ENCODE peak calls at places on chromosomes 5 and 9, in nine cellular contexts. M is stomach, D is NCI-H1417, S is fibroblast of pulmonary artery, C is mucosa of descending colon, L is tibial artery, A is NCI-H1930, T is IMR-90, H is anterior cingulate cortex. F is an unnamed sample.
A peak's percentile ranks its signal among the peaks of the same experiment; 100 is the strongest.

GRCh38 chr9:96460470-96460869 is 10.5 kb downstream of the HABP4 start:
- DNase-seq in M (no peak), D (no peak), S (no peak), C (no peak), L (no peak), A (no peak), T (peak; percentile 10), H (no peak), F (no peak)

GRCh38 chr5:178790371-178790770 is 59.9 kb upstream of the ZNF354A start:
- DNase-seq in M (no peak), D (no peak), S (no peak), C (no peak), L (peak; percentile 24), A (no peak), T (no peak), H (no peak), F (no peak)

GRCh38 chr5:42526179-42526578 is 102.9 kb downstream of the GHR start:
- DNase-seq in M (no peak), D (no peak), S (no peak), C (no peak), L (no peak), A (no peak), T (no peak), H (no peak), F (no peak)

GRCh38 chr5:127820910-127821553 is 117.8 kb downstream of the CCDC192 start:
- DNase-seq in M (no peak), D (no peak), S (peak; percentile 22), C (no peak), L (no peak), A (no peak), T (peak; percentile 79), H (no peak), F (no peak)

GRCh38 chr5:59698207-59698606 is 195.3 kb downstream of the PDE4D start:
- DNase-seq in M (no peak), D (no peak), S (no peak), C (no peak), L (no peak), A (no peak), T (no peak), H (no peak), F (no peak)

GRCh38 chr9:73095425-73095824 is 56.2 kb upstream of the ANXA1 start:
- DNase-seq in M (no peak), D (no peak), S (no peak), C (no peak), L (no peak), A (no peak), T (no peak), H (no peak), F (no peak)

GRCh38 chr5:135319458-135319857 is 79.6 kb downstream of the MACROH2A1 start:
- DNase-seq in M (peak; percentile 24), D (no peak), S (no peak), C (no peak), L (peak; percentile 33), A (no peak), T (no peak), H (no peak), F (no peak)

GRCh38 chr5:142290574-142291299 is 34.1 kb downstream of the SPRY4 start:
- DNase-seq in M (no peak), D (peak; percentile 59), S (peak; percentile 42), C (no peak), L (no peak), A (no peak), T (peak; percentile 20), H (no peak), F (no peak)

GRCh38 chr5:170287532-170287931 is 10.0 kb downstream of the LCP2 start:
- DNase-seq in M (no peak), D (no peak), S (peak; percentile 39), C (no peak), L (peak; percentile 79), A (no peak), T (no peak), H (no peak), F (no peak)

GRCh38 chr9:37534412-37534811 is 41.8 kb downstream of the FBXO10 start:
- DNase-seq in M (no peak), D (no peak), S (no peak), C (no peak), L (no peak), A (no peak), T (no peak), H (no peak), F (no peak)

GRCh38 chr5:38265546-38266179 is 7.3 kb downstream of the EGFLAM start:
- DNase-seq in M (peak; percentile 61), D (peak; percentile 74), S (peak; percentile 65), C (no peak), L (no peak), A (no peak), T (peak; percentile 40), H (peak; percentile 1), F (peak; percentile 4)

GRCh38 chr9:136944094-136944518 is 432 bp downstream of the FBXW5 start:
- DNase-seq in M (peak; percentile 49), D (no peak), S (peak; percentile 60), C (no peak), L (no peak), A (peak; percentile 47), T (peak; percentile 55), H (no peak), F (no peak)

GRCh38 chr9:132312873-132313272 is 41.9 kb downstream of the SETX start:
- DNase-seq in M (no peak), D (no peak), S (no peak), C (no peak), L (no peak), A (no peak), T (no peak), H (no peak), F (no peak)

GRCh38 chr5:154740483-154740882 is 14.7 kb upstream of the LARP1 start:
- DNase-seq in M (peak; percentile 70), D (no peak), S (peak; percentile 83), C (no peak), L (peak; percentile 66), A (no peak), T (peak; percentile 82), H (peak; percentile 39), F (no peak)

GRCh38 chr5:142016576-142016975 is 3.7 kb upstream of the GNPDA1 start:
- DNase-seq in M (no peak), D (no peak), S (no peak), C (no peak), L (no peak), A (no peak), T (no peak), H (no peak), F (no peak)

GRCh38 chr9:121902483-121903135 is 190.5 kb downstream of the TTLL11 start:
- DNase-seq in M (no peak), D (no peak), S (peak; percentile 95), C (no peak), L (no peak), A (no peak), T (peak; percentile 100), H (no peak), F (no peak)

GRCh38 chr9:16708638-16709435 is 161.6 kb downstream of the BNC2 start:
- DNase-seq in M (no peak), D (no peak), S (no peak), C (no peak), L (no peak), A (no peak), T (peak; percentile 74), H (no peak), F (no peak)

GRCh38 chr5:180375955-180376354 is 22.8 kb upstream of the GFPT2 start:
- DNase-seq in M (no peak), D (no peak), S (no peak), C (no peak), L (no peak), A (no peak), T (no peak), H (no peak), F (no peak)

GRCh38 chr5:109239501-109239900 is 170.3 kb downstream of the PJA2 start:
- DNase-seq in M (no peak), D (no peak), S (peak; percentile 8), C (no peak), L (no peak), A (no peak), T (no peak), H (no peak), F (no peak)

GRCh38 chr5:29697786-29698414 is 1495.6 kb upstream of the CDH6 start:
- DNase-seq in M (no peak), D (peak; percentile 57), S (no peak), C (no peak), L (no peak), A (no peak), T (no peak), H (no peak), F (peak; percentile 60)

GRCh38 chr9:37337301-37337905 is 85.1 kb upstream of the GRHPR start:
- DNase-seq in M (no peak), D (no peak), S (no peak), C (no peak), L (no peak), A (no peak), T (no peak), H (no peak), F (no peak)

GRCh38 chr5:96721351-96721970 is 59.3 kb downstream of the CAST start:
- DNase-seq in M (no peak), D (no peak), S (peak; percentile 56), C (no peak), L (peak; percentile 72), A (no peak), T (peak; percentile 62), H (no peak), F (no peak)

GRCh38 chr9:99820330-99821186 is 1.1 kb upstream of the NR4A3 start:
- DNase-seq in M (peak; percentile 68), D (peak; percentile 89), S (peak; percentile 83), C (peak; percentile 70), L (peak; percentile 91), A (no peak), T (peak; percentile 89), H (no peak), F (peak; percentile 36)

GRCh38 chr9:136576269-136576626 is 30.4 kb upstream of the NOTCH1 start:
- DNase-seq in M (peak; percentile 72), D (no peak), S (no peak), C (no peak), L (peak; percentile 91), A (no peak), T (peak; percentile 33), H (no peak), F (no peak)

GRCh38 chr9:135136991-135137390 is 49.5 kb downstream of the OLFM1 start:
- DNase-seq in M (no peak), D (no peak), S (no peak), C (no peak), L (no peak), A (no peak), T (no peak), H (no peak), F (no peak)

GRCh38 chr5:16464664-16465543 is 696 bp downstream of the ZNF622 start:
- DNase-seq in M (no peak), D (no peak), S (no peak), C (peak; percentile 60), L (peak; percentile 63), A (no peak), T (no peak), H (no peak), F (no peak)

GRCh38 chr5:53035868-53036381 is 46.8 kb downstream of the ITGA2 start:
- DNase-seq in M (no peak), D (no peak), S (peak; percentile 35), C (no peak), L (no peak), A (no peak), T (peak; percentile 66), H (no peak), F (no peak)

GRCh38 chr9:14218253-14218652 is 95.7 kb downstream of the NFIB start:
- DNase-seq in M (no peak), D (no peak), S (no peak), C (no peak), L (no peak), A (no peak), T (no peak), H (no peak), F (no peak)

GRCh38 chr5:141835928-141836667 is 42.1 kb downstream of the PCDH1 start:
- DNase-seq in M (no peak), D (no peak), S (peak; percentile 57), C (no peak), L (peak; percentile 78), A (no peak), T (peak; percentile 53), H (no peak), F (no peak)

GRCh38 chr5:41345295-41345694 is 132.0 kb upstream of the C6 start:
- DNase-seq in M (no peak), D (no peak), S (peak; percentile 87), C (no peak), L (no peak), A (no peak), T (no peak), H (no peak), F (no peak)

GRCh38 chr9:137804908-137805356 is 72.7 kb upstream of the CACNA1B start:
- DNase-seq in M (no peak), D (no peak), S (no peak), C (no peak), L (no peak), A (no peak), T (peak; percentile 47), H (no peak), F (no peak)

F was measured in COR-L47.